ENCODE peak calls at places on chromosomes 5 and 9, in eight cellular contexts. R is PC-3; U is CD8-positive, alpha-beta memory T cell; Y is kidney; W is pancreas; P is right lobe of liver; T is endothelial cell of umbilical vein; G is GM23248. D is an unnamed sample.
A peak's percentile ranks its signal among the peaks of the same experiment; 100 is the strongest.

GRCh38 chr9:127049581-127049980 is 72.9 kb downstream of the ANGPTL2 start:
- DNase-seq in P (no peak), W (no peak), T (no peak), R (no peak), G (no peak), U (no peak), Y (no peak), D (no peak)

GRCh38 chr9:113503131-113503541 is 39.6 kb downstream of the RGS3 start:
- DNase-seq in G (no peak), R (no peak), W (no peak), P (no peak), Y (no peak), T (peak; percentile 62), U (no peak), D (no peak)

GRCh38 chr5:998975-999501 is 9.6 kb upstream of the NKD2 start:
- DNase-seq in Y (peak; percentile 31), U (no peak), G (peak; percentile 31), R (no peak), W (no peak), T (no peak), P (no peak), D (no peak)

GRCh38 chr5:39102684-39103155 is 28.5 kb upstream of the RICTOR start:
- DNase-seq in G (peak; percentile 13), T (no peak), W (no peak), Y (no peak), R (no peak), U (no peak), P (no peak), D (no peak)

GRCh38 chr9:90970603-90971002 is 169.0 kb downstream of the SYK start:
- DNase-seq in Y (no peak), W (no peak), T (no peak), P (no peak), G (peak; percentile 31), U (no peak), R (peak; percentile 72), D (no peak)

GRCh38 chr5:80181618-80182211 is 74.1 kb downstream of the SERINC5 start:
- DNase-seq in P (peak; percentile 82), R (peak; percentile 85), W (peak; percentile 84), U (no peak), Y (peak; percentile 80), G (no peak), T (no peak), D (peak; percentile 29)

GRCh38 chr5:31587546-31587945 is 51.4 kb upstream of the PDZD2 start:
- DNase-seq in P (no peak), T (no peak), G (no peak), R (no peak), Y (no peak), U (no peak), W (no peak), D (no peak)

GRCh38 chr9:113184509-113184908 is 33.7 kb downstream of the SLC31A2 start:
- DNase-seq in T (no peak), R (peak; percentile 8), W (no peak), G (peak; percentile 73), U (no peak), P (no peak), Y (no peak), D (no peak)

GRCh38 chr5:147956842-147957223 is 50.5 kb upstream of the C5orf46 start:
- DNase-seq in T (no peak), G (no peak), U (no peak), P (no peak), Y (no peak), W (no peak), R (no peak), D (no peak)

GRCh38 chr5:131818001-131818724 is 21.3 kb upstream of the FNIP1 start:
- DNase-seq in P (no peak), Y (no peak), W (no peak), R (no peak), U (no peak), G (no peak), T (no peak), D (no peak)

GRCh38 chr5:116382874-116383266 is 191.8 kb downstream of the SEMA6A start:
- DNase-seq in T (no peak), U (no peak), G (no peak), R (no peak), P (no peak), Y (no peak), W (no peak), D (no peak)

GRCh38 chr5:96680759-96681158 is 18.6 kb downstream of the CAST start:
- DNase-seq in Y (peak; percentile 80), U (no peak), W (no peak), G (no peak), T (no peak), R (no peak), P (no peak), D (no peak)

GRCh38 chr5:11904270-11904906 is at the start of gene CTNND2:
- DNase-seq in W (peak; percentile 66), G (peak; percentile 30), Y (no peak), U (no peak), T (peak; percentile 1), P (peak; percentile 56), R (peak; percentile 76), D (no peak)

GRCh38 chr9:29799227-29799626 is 2225.9 kb upstream of the C9orf72 start:
- DNase-seq in Y (no peak), G (no peak), R (no peak), W (no peak), P (no peak), T (no peak), U (no peak), D (no peak)

GRCh38 chr5:53249529-53249928 is 140.0 kb upstream of the MOCS2 start:
- DNase-seq in W (no peak), P (no peak), T (peak; percentile 61), Y (no peak), R (peak; percentile 87), U (no peak), G (peak; percentile 96), D (no peak)

GRCh38 chr5:138463335-138464017 is 1.8 kb upstream of the EGR1 start:
- DNase-seq in P (no peak), G (peak; percentile 59), R (no peak), T (no peak), Y (peak; percentile 83), U (no peak), W (no peak), D (no peak)

GRCh38 chr5:68436686-68437520 is 221.3 kb downstream of the PIK3R1 start:
- DNase-seq in U (no peak), R (no peak), W (no peak), Y (no peak), P (no peak), T (no peak), G (no peak), D (no peak)

GRCh38 chr9:650362-650761 is 191.1 kb upstream of the DMRT1 start:
- DNase-seq in T (peak; percentile 46), G (peak; percentile 31), P (no peak), R (no peak), W (no peak), U (no peak), Y (no peak), D (no peak)

GRCh38 chr9:129140397-129141065 is 29.3 kb downstream of the PTPA start:
- DNase-seq in Y (no peak), R (peak; percentile 49), G (peak; percentile 78), T (peak; percentile 16), W (peak; percentile 53), U (no peak), P (no peak), D (no peak)

GRCh38 chr9:65430221-65430620 is 145.2 kb upstream of the FOXD4L5 start:
- DNase-seq in R (no peak), W (no peak), P (no peak), G (no peak), T (no peak), Y (no peak), U (no peak), D (no peak)

GRCh38 chr5:173498286-173498685 is 118.2 kb downstream of the BOD1 start:
- DNase-seq in Y (no peak), P (no peak), R (no peak), U (no peak), T (no peak), G (peak; percentile 68), W (peak; percentile 39), D (no peak)

GRCh38 chr5:1411099-1411498 is 34.1 kb downstream of the SLC6A3 start:
- DNase-seq in R (no peak), W (no peak), P (peak; percentile 27), G (no peak), Y (peak; percentile 53), U (no peak), T (no peak), D (peak; percentile 6)

DNA sequence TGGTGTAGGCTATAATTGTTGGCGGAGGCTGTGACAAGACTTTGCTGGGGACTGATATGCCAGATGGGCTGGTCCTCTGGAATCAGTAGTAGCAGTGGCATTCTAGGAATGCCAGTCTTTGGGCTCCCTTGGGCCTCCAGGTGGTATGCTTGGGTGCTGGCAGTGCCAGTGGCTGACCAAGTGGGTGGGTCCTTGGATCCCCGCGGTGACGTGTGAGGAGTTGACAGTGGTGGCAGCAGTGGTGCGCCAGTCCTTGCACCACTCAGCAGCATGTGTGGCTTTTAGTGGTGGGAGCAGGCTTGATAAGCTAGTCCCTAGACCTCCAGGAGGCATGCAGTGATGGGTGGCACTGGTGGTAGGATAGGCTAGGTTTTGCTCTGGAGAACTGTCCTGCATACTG is 63.9 kb downstream of the UNC13B start:
- DNase-seq in W (no peak), T (no peak), P (no peak), G (no peak), U (no peak), R (no peak), Y (no peak), D (no peak)
- H3K9me3 ChIP-seq in W (no peaks in the 10 kb centered on the region), T (no peaks in the 10 kb centered on the region), P (no peaks in the 10 kb centered on the region), G (no peaks in the 10 kb centered on the region), U (no peaks in the 10 kb centered on the region), R (no peaks in the 10 kb centered on the region), Y (no peaks in the 10 kb centered on the region), D (no peaks in the 10 kb centered on the region)

DNA sequence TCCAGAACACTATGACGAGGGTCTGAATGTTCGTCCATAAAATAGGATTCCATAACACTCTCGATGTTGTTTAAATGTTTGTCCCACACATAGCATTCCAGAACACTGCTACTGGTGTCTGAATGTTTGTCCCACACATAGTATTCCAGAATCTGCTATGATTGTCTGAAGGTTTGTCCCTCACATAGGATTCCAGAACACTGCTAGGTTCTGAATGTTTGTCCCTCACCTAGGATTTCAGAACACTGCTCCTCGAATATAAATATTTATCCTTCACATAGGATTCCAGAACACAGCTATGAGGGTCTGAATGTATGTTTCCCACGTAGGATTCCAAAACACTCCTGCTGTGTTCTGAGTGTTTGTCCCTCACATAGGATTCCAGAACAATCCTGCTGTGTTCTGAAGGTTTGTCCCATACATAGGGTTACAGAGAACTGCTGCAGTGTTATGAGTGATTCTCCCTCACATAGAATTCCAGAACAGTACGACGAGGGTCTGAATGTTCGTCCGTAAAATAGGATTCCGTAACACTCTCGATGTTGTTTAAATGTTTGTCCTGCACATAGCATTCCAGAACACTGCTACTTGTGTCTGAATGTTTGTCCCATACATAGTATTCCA is 215.3 kb downstream of the FOXD4L6 start:
- DNase-seq in R (no peak), W (no peak), G (no peak), T (no peak), U (no peak), P (no peak), Y (no peak), D (no peak)
- H3K9me3 ChIP-seq in R (no peaks in the 10 kb centered on the region), W (peaks cover 14% of the 10 kb centered on the region), G (peaks cover 4% of the 10 kb centered on the region), T (peaks cover 13% of the 10 kb centered on the region), U (peaks cover 66% of the 10 kb centered on the region), P (peaks cover 7% of the 10 kb centered on the region), Y (peaks cover 86% of the 10 kb centered on the region), D (peaks cover 62% of the 10 kb centered on the region)

GRCh38 chr5:179348833-179349232 is 3.6 kb upstream of the ADAMTS2 start:
- DNase-seq in T (no peak), R (no peak), Y (peak; percentile 56), U (no peak), P (peak; percentile 57), G (no peak), W (no peak), D (no peak)
- H3K9me3 ChIP-seq in T (no peaks in the 10 kb centered on the region), R (no peaks in the 10 kb centered on the region), Y (no peaks in the 10 kb centered on the region), U (no peaks in the 10 kb centered on the region), P (no peaks in the 10 kb centered on the region), G (no peaks in the 10 kb centered on the region), W (no peaks in the 10 kb centered on the region), D (no peaks in the 10 kb centered on the region)

GRCh38 chr9:118362123-118362522 is 657.9 kb downstream of the TLR4 start:
- DNase-seq in P (no peak), W (no peak), Y (no peak), U (no peak), R (no peak), G (peak; percentile 3), T (no peak), D (no peak)
- H3K9me3 ChIP-seq in P (no peaks in the 10 kb centered on the region), W (no peaks in the 10 kb centered on the region), Y (no peaks in the 10 kb centered on the region), U (no peaks in the 10 kb centered on the region), R (no peaks in the 10 kb centered on the region), G (no peaks in the 10 kb centered on the region), T (no peaks in the 10 kb centered on the region), D (no peaks in the 10 kb centered on the region)